ENCODE peak calls at places on chromosomes 4 and X, in four cellular contexts. Z is HepG2, A is K562, K is GM12878. R is an unnamed sample.

GRCh38 chr4:5976431-5976830 is 41.8 kb downstream of the C4orf50 start:
- DNase-seq in K (no peak), Z (no peak), A (no peak), R (no peak)

GRCh38 chr4:52655505-52655904 is 3.6 kb downstream of the USP46 start:
- DNase-seq in A (no peak), Z (no peak), K (no peak), R (no peak)

GRCh38 chrX:112818114-112819012 is 22.3 kb downstream of the AMOT start:
- DNase-seq in Z (no peak), A (no peak), K (no peak), R (no peak)

GRCh38 chr4:88759039-88759631 is 61.5 kb upstream of the NAP1L5 start:
- DNase-seq in Z (peak), A (peak), K (no peak), R (peak)

GRCh38 chrX:57103489-57103888 is 17.9 kb downstream of the SPIN2B start:
- DNase-seq in A (no peak), K (no peak), Z (no peak), R (no peak)

GRCh38 chr4:8259743-8260430 is 9.7 kb upstream of the HTRA3 start:
- DNase-seq in K (no peak), Z (no peak), A (no peak), R (no peak)

GRCh38 chr4:84441758-84442377 is 57.2 kb downstream of the NKX6-1 start:
- DNase-seq in A (no peak), Z (no peak), K (no peak), R (no peak)

GRCh38 chrX:45022144-45022543 is 149.2 kb downstream of the KDM6A start:
- DNase-seq in Z (peak), A (no peak), K (no peak), R (no peak)

GRCh38 chr4:121050251-121050650 is 22.1 kb downstream of the NDNF start:
- DNase-seq in K (no peak), A (no peak), Z (no peak), R (no peak)

GRCh38 chr4:101205878-101206277 is 141.4 kb downstream of the PPP3CA start:
- DNase-seq in Z (no peak), K (peak), A (no peak), R (no peak)

GRCh38 chr4:38867478-38868054 is at the start of gene FAM114A1:
- DNase-seq in Z (peak), K (no peak), A (peak), R (peak)

GRCh38 chrX:13797512-13797911 is 19.4 kb downstream of the GPM6B start:
- DNase-seq in A (no peak), Z (no peak), K (no peak), R (no peak)

GRCh38 chr4:8695237-8696219 is 103.0 kb downstream of the CPZ start:
- DNase-seq in K (no peak), A (no peak), Z (no peak), R (no peak)

GRCh38 chr4:94491322-94491721 is 39.6 kb downstream of the PDLIM5 start:
- DNase-seq in Z (no peak), K (no peak), A (no peak), R (no peak)

GRCh38 chr4:177118596-177118995 is 191.1 kb upstream of the NEIL3 start:
- DNase-seq in Z (no peak), K (no peak), A (no peak), R (no peak)

GRCh38 chr4:61162116-61162515 is 38.0 kb upstream of the ADGRL3 start:
- DNase-seq in Z (no peak), K (no peak), A (no peak), R (no peak)

GRCh38 chr4:23237771-23238170 is 545.0 kb downstream of the GBA3 start:
- DNase-seq in A (no peak), Z (no peak), K (no peak), R (no peak)

GRCh38 chr4:66000500-66001117 is 330.3 kb upstream of the EPHA5 start:
- DNase-seq in K (no peak), A (no peak), Z (no peak), R (no peak)

GRCh38 chr4:38123555-38123954 is 163.4 kb downstream of the PTTG2 start:
- DNase-seq in A (no peak), K (no peak), Z (no peak), R (no peak)

GRCh38 chr4:147655639-147656038 is 28.3 kb downstream of the PRMT9 start:
- DNase-seq in K (no peak), A (no peak), Z (no peak), R (no peak)

GRCh38 chr4:138035781-138036258 is 206.3 kb downstream of the SLC7A11 start:
- DNase-seq in Z (peak), A (peak), K (peak), R (no peak)

GRCh38 chr4:19592391-19592790 is 659.3 kb upstream of the SLIT2 start:
- DNase-seq in K (no peak), A (no peak), Z (no peak), R (no peak)

GRCh38 chrX:17922303-17922702 is 61.2 kb upstream of the RAI2 start:
- DNase-seq in K (no peak), A (peak), Z (no peak), R (no peak)

GRCh38 chr4:168716411-168717129 is 219.7 kb downstream of the PALLD start:
- DNase-seq in Z (no peak), K (no peak), A (no peak), R (no peak)

GRCh38 chrX:38052096-38052495 is 45.7 kb downstream of the SYTL5 start:
- DNase-seq in A (no peak), K (no peak), Z (no peak), R (no peak)

GRCh38 chrX:53445977-53446376 is 11.8 kb upstream of the HSD17B10 start:
- DNase-seq in A (peak), K (no peak), Z (peak), R (peak)

GRCh38 chrX:106608016-106608415 is 3.8 kb upstream of the RADX start:
- DNase-seq in A (no peak), K (no peak), Z (no peak), R (no peak)

GRCh38 chr4:169902658-169903345 is 123.4 kb downstream of the MFAP3L start:
- DNase-seq in A (no peak), Z (peak), K (no peak), R (no peak)

GRCh38 chr4:180808862-180809261 is 1434.3 kb upstream of the TENM3 start:
- DNase-seq in K (no peak), Z (no peak), A (no peak), R (no peak)

GRCh38 chr4:83535945-83536648 is at the start of gene GPAT3:
- DNase-seq in A (peak), K (no peak), Z (peak), R (peak)

GRCh38 chr4:20251061-20251795 is 477 bp upstream of the SLIT2 start:
- DNase-seq in K (no peak), A (no peak), Z (no peak), R (no peak)

GRCh38 chrX:136540226-136540625 is 8.2 kb downstream of the VGLL1 start:
- DNase-seq in K (no peak), Z (no peak), A (no peak), R (no peak)

GRCh38 chr4:173752610-173753009 is 222.6 kb upstream of the HAND2 start:
- DNase-seq in Z (peak), A (peak), K (no peak), R (peak)

GRCh38 chr4:153143527-153144348 is 60.5 kb upstream of the TRIM2 start:
- DNase-seq in K (no peak), Z (no peak), A (peak), R (no peak)

GRCh38 chr4:177907736-177908424 is 465.6 kb upstream of the AGA start:
- DNase-seq in A (no peak), K (no peak), Z (no peak), R (no peak)

GRCh38 chr4:32073542-32073941 is 1353.4 kb downstream of the PCDH7 start:
- DNase-seq in Z (no peak), A (no peak), K (no peak), R (no peak)

GRCh38 chrX:40871385-40872082 is 136.2 kb upstream of the MED14 start:
- DNase-seq in A (no peak), Z (no peak), K (peak), R (no peak)

GRCh38 chr4:142331646-142332045 is 514.5 kb downstream of the INPP4B start:
- DNase-seq in Z (no peak), A (no peak), K (no peak), R (no peak)
- TF ChIP-seq ESRRA in Z (no peak), A (no peak), K (no peak), R (no peak)

DNA sequence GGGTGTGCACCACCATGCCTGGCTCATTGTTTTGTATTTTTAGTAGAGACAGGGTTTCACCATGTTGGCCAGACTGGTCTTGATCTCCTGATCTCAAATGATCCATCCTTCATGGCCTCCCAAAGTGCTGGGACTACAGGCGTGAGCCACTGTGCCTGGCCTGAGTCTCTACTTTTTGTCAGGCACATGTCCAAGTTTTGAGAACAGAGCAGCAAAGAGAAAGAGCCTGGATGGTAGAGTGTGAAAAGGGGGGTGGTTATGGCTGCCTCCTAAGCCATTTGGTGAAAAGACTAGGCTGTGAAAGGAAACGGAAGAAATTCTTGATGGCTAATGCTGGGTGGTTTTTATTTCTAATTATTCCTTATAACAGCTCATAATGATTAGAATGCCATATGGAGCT is 63.4 kb downstream of the GAB1 start:
- DNase-seq in A (no peak), K (no peak), Z (no peak), R (no peak)
- TF ChIP-seq CTCF in A (no peak), K (no peak), Z (no peak), R (no peak)

DNA sequence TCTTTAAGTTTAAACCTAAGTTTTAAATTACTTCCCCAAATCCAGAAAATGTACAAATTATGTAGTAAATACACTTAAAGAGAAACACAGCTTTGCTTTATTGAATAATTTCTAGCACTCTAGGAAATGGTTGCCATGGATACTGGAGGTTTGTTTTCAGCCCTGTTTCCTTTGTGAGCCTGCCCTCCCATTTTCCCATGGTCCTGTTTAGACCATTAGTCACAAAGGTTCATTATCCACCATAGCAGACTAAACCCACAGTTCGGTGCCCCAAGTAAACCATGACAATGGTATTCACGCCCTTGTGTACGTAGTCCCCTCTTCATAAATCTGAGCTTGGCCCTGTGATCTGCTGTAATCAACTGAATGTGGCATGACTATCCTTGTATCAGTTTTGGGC is 300.6 kb downstream of the LDB2 start:
- DNase-seq in Z (peak), K (no peak), A (no peak), R (no peak)
- TF ChIP-seq NR2C2 in Z (no peak), K (no peak), A (no peak), R (no peak)

GRCh38 chrX:130173190-130173895 is 1.6 kb downstream of the RAB33A start:
- DNase-seq in A (peak), Z (no peak), K (peak), R (no peak)
- TF ChIP-seq ESRRA in A (peak), Z (no peak), K (no peak), R (no peak)

GRCh38 chr4:30269850-30270249 is 450.3 kb upstream of the PCDH7 start:
- DNase-seq in Z (no peak), K (no peak), A (no peak), R (no peak)
- TF ChIP-seq CTCF in Z (no peak), K (peak), A (no peak), R (peak)

GRCh38 chr4:17535906-17536305 is 20.9 kb downstream of the CLRN2 start:
- DNase-seq in K (no peak), Z (peak), A (peak), R (no peak)
- TF ChIP-seq NR2C2 in K (no peak), Z (no peak), A (no peak), R (no peak)

DNA sequence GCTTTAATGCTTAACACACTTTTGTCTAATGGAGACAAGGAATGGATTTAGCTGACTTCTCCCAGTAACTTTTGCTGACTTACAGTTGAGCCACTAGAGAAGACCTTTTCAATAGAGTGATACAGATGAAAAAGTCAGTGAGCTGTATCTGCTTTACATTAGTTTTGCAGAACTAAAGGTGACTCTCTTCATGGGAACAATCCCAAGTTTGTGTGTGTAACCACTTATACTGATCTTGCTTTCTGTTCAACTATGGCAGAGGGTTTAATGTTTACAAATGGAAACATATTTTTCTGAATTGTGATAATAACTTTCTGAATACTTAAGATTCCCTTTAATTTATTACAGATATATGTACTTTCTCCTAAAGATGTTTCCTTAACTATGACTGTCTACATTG is 182.6 kb upstream of the PUDP start:
- DNase-seq in A (no peak), K (no peak), Z (no peak), R (no peak)
- TF ChIP-seq ESRRA in A (no peak), K (no peak), Z (no peak), R (no peak)

GRCh38 chr4:166421556-166422156 is 548.6 kb downstream of the TLL1 start:
- DNase-seq in K (no peak), Z (no peak), A (no peak), R (no peak)
- TF ChIP-seq CTCF in K (no peak), Z (no peak), A (no peak), R (no peak)

DNA sequence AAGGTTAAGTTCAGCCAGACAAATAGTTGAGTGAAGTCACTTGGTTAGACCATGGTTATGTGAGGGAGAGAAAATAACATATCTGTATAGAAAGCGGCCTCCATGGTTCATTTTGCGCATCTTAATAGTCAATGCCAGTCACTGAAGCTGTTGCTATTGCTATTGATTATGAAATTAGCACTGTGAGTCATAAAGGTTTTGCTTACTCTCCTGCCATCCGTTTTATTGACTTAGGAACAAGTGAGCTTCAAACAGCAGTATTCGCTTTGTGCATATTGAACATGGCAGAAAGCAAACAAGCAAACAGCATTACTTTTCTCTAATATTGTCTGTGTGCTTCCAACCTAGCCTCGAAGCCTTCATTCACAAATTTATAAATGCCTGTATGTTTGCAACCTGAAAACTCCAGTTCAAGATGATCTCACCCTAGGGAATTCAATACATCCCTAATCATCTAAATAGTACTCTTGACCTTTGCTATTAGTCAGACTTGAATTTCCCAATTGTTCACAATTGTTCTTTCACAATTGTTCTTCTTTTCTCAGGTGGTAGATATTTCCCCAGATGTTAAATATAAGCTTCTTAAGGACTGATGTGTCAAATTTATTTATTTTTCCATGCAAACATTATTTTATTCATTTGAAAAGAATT is 55.9 kb upstream of the GABRA2 start:
- DNase-seq in K (no peak), A (no peak), Z (peak), R (no peak)
- TF ChIP-seq NR2C2 in K (no peak), A (no peak), Z (no peak), R (no peak)

GRCh38 chrX:133542476-133542875 is 127.2 kb upstream of the GPC4 start:
- DNase-seq in K (no peak), A (no peak), Z (no peak), R (no peak)

GRCh38 chrX:133543654-133544053 is 128.4 kb upstream of the GPC4 start:
- DNase-seq in Z (no peak), A (no peak), K (no peak), R (no peak)

GRCh38 chrX:133546441-133546840 is 131.2 kb upstream of the GPC4 start:
- DNase-seq in K (no peak), A (no peak), Z (no peak), R (no peak)

GRCh38 chrX:133544778-133545177 is 129.5 kb upstream of the GPC4 start:
- DNase-seq in K (no peak), A (no peak), Z (no peak), R (no peak)

DNA sequence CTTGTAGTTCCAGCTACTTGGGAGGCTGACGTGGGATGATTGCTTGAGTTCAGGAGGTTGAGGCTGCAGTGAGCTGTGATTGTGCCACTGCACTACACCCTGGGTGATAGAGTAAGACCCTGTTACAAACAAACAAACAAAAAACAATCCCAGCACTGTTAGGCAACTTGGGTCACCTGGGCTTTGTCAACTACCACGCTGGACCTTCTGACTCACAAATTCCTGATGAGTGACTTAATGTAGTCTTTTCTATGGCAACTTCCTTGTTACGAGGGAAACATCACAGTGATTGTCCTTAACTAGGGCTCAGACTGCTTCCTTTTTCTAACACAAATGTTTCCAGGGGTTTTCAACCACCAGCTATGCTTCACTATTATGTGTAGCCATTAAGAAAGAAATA is 128.8 kb upstream of the GPC4 start:
- DNase-seq in Z (peak), A (no peak), K (no peak), R (no peak)
- TF ChIP-seq ESRRA in Z (no peak), A (no peak), K (no peak), R (no peak)

R was measured in WTC11.